ENCODE peak calls at places on chromosomes 6 and 20, in eight cellular contexts. Z is GM04503; G is HT-29; W is mesenteric fat pad; R is amygdala; X is activated CD4-positive, alpha-beta T cell treated with anti-CD3 and anti-CD28 coated beads, Interleukin-2, amount 50 U/mL, for 4 hours; Q is AG10803; B is SK-N-DZ. U is an unnamed sample.

GRCh38 chr6:98586163-98586562 is 248.2 kb upstream of the POU3F2 start:
- DNase-seq in W (no peak), Q (no peak), X (no peak), Z (no peak), R (no peak), G (no peak), B (no peak), U (no peak)

GRCh38 chr20:59402697-59403096 is 102.3 kb downstream of the EDN3 start:
- DNase-seq in B (no peak), Q (no peak), X (no peak), G (no peak), R (no peak), Z (no peak), W (peak; percentile 1), U (peak; percentile 4)

GRCh38 chr6:143806282-143807102 is 36.6 kb upstream of the LTV1 start:
- DNase-seq in B (no peak), W (no peak), X (peak; percentile 73), Z (no peak), G (no peak), R (no peak), Q (peak; percentile 20), U (no peak)

GRCh38 chr6:91193446-91193845 is 606.6 kb upstream of the MAP3K7 start:
- DNase-seq in R (no peak), Q (no peak), W (no peak), B (no peak), X (no peak), G (no peak), Z (no peak), U (no peak)

GRCh38 chr6:43953794-43954310 is 173.4 kb downstream of the MRPL14 start:
- DNase-seq in Z (no peak), Q (peak; percentile 22), R (no peak), W (peak; percentile 82), B (peak; percentile 54), X (no peak), G (no peak), U (no peak)

GRCh38 chr6:154928325-154928922 is 66.7 kb upstream of the TIAM2 start:
- DNase-seq in X (peak; percentile 56), Q (peak; percentile 69), R (peak; percentile 5), W (no peak), B (peak; percentile 71), Z (no peak), G (peak; percentile 85), U (peak; percentile 70)

GRCh38 chr6:170283212-170284081 is 7.4 kb downstream of the DLL1 start:
- DNase-seq in G (no peak), R (no peak), X (no peak), W (peak; percentile 87), Q (no peak), B (no peak), Z (no peak), U (no peak)

GRCh38 chr20:29741594-29741893 is 1515.9 kb upstream of the DEFB115 start:
- DNase-seq in Z (no peak), Q (no peak), B (no peak), W (no peak), X (no peak), G (no peak), R (no peak), U (no peak)

GRCh38 chr20:33291830-33292355 is 8.9 kb downstream of the BPIFB1 start:
- DNase-seq in W (no peak), Q (no peak), G (peak; percentile 78), X (peak; percentile 49), R (peak; percentile 31), Z (no peak), B (no peak), U (peak; percentile 44)

GRCh38 chr20:52461602-52462001 is 270.0 kb upstream of the ZFP64 start:
- DNase-seq in Q (no peak), W (no peak), Z (no peak), R (no peak), B (no peak), X (no peak), G (no peak), U (no peak)